ENCODE peak calls at places on chromosomes 5 and 9, in nine cellular contexts. O is A549, R is breast epithelium, Y is AG04450, Q is left ventricle myocardium inferior, U is AG09309, B is heart right ventricle, F is foreskin fibroblast, H is HFF-Myc. M is an unnamed sample.

GRCh38 chr5:76372320-76373054 is 30.6 kb upstream of the IQGAP2 start:
- DNase-seq in H (peak), R (no peak), F (peak), O (peak), Q (no peak), U (peak), Y (peak), B (no peak), M (peak)

GRCh38 chr9:113548221-113549041 is 84.9 kb downstream of the RGS3 start:
- DNase-seq in R (peak), H (no peak), F (peak), Q (peak), B (peak), O (no peak), Y (no peak), U (no peak), M (no peak)

GRCh38 chr9:121735065-121735791 is 83.8 kb downstream of the DAB2IP start:
- DNase-seq in O (peak), H (peak), F (peak), U (peak), R (no peak), Y (no peak), Q (no peak), B (no peak), M (peak)

GRCh38 chr9:70229026-70229425 is 29.8 kb upstream of the SMC5 start:
- DNase-seq in H (no peak), Y (no peak), U (no peak), R (no peak), B (peak), F (peak), O (no peak), Q (no peak), M (no peak)

GRCh38 chr9:127122176-127123151 is at the start of gene ANGPTL2:
- DNase-seq in Q (peak), R (peak), Y (peak), O (no peak), B (peak), F (peak), H (peak), U (peak), M (peak)

GRCh38 chr9:123314617-123315016 is 41.4 kb upstream of the CRB2 start:
- DNase-seq in Y (no peak), F (no peak), R (no peak), B (no peak), Q (no peak), O (no peak), U (no peak), H (no peak), M (no peak)

GRCh38 chr9:21294325-21294724 is 10.8 kb downstream of the IFNA5 start:
- DNase-seq in B (no peak), F (peak), R (no peak), Y (no peak), Q (no peak), O (peak), H (no peak), U (no peak), M (no peak)

GRCh38 chr5:95471922-95472321 is 80.8 kb downstream of the FAM81B start:
- DNase-seq in O (no peak), Y (no peak), F (peak), Q (no peak), B (no peak), H (no peak), U (peak), R (no peak), M (peak)

GRCh38 chr5:171397599-171397998 is 9.9 kb downstream of the NPM1 start:
- DNase-seq in O (no peak), R (no peak), B (no peak), U (no peak), Y (no peak), Q (no peak), F (no peak), H (no peak), M (no peak)

GRCh38 chr5:179124853-179125788 is 64.9 kb downstream of the ZNF354C start:
- DNase-seq in Q (no peak), O (no peak), U (no peak), F (no peak), B (no peak), Y (no peak), R (no peak), H (no peak), M (no peak)

GRCh38 chr5:103744159-103744558 is 181.6 kb upstream of the NUDT12 start:
- DNase-seq in Y (peak), B (no peak), H (peak), U (peak), Q (no peak), R (no peak), O (no peak), F (peak), M (peak)

GRCh38 chr9:36855443-36856315 is 178.4 kb downstream of the PAX5 start:
- DNase-seq in F (no peak), R (no peak), B (no peak), U (no peak), O (peak), Q (no peak), Y (no peak), H (no peak), M (no peak)

GRCh38 chr5:141958113-141958512 is at the start of gene PCDH12:
- DNase-seq in Q (peak), R (no peak), U (no peak), F (no peak), Y (no peak), O (no peak), H (no peak), B (peak), M (no peak)

GRCh38 chr5:147874910-147875367 is 3.6 kb upstream of the SCGB3A2 start:
- DNase-seq in Y (no peak), O (no peak), H (no peak), F (no peak), B (no peak), R (no peak), Q (no peak), U (no peak), M (no peak)

GRCh38 chr9:2228132-2228531 is 213.0 kb downstream of the SMARCA2 start:
- DNase-seq in O (peak), F (peak), B (no peak), Y (no peak), H (no peak), Q (no peak), U (no peak), R (no peak), M (no peak)

GRCh38 chr5:108729306-108729645 is 18.4 kb upstream of the FER start:
- DNase-seq in U (no peak), F (peak), Q (no peak), H (no peak), B (no peak), O (no peak), Y (no peak), R (no peak), M (no peak)

GRCh38 chr5:108728566-108729305 is 19.0 kb upstream of the FER start:
- DNase-seq in U (no peak), F (no peak), Q (no peak), R (peak), Y (no peak), O (no peak), B (no peak), H (no peak), M (no peak)

GRCh38 chr5:108727154-108727638 is 20.5 kb upstream of the FER start:
- DNase-seq in B (peak), Q (no peak), Y (no peak), R (peak), H (peak), O (no peak), U (no peak), F (peak), M (no peak)

GRCh38 chr5:108726446-108727091 is 21.1 kb upstream of the FER start:
- DNase-seq in O (no peak), H (peak), B (no peak), Q (no peak), U (no peak), Y (no peak), R (no peak), F (peak), M (no peak)

GRCh38 chr5:108727639-108728565 is 19.8 kb upstream of the FER start:
- DNase-seq in B (peak), U (peak), F (peak), O (peak), Y (peak), H (peak), R (peak), Q (peak), M (no peak)
- H3K4me3 ChIP-seq in B (peak), U (peak), F (peak), O (peak), Y (peak), H (peak), R (peak), Q (peak), M (peak)

GRCh38 chr5:10654566-10654965 is 90.7 kb downstream of the ANKRD33B start:
- DNase-seq in O (no peak), H (no peak), Y (no peak), U (no peak), B (no peak), Q (no peak), R (no peak), F (no peak), M (no peak)

GRCh38 chr5:10653751-10654400 is 90.0 kb downstream of the ANKRD33B start:
- DNase-seq in R (no peak), O (no peak), Y (no peak), Q (no peak), F (no peak), U (no peak), H (no peak), B (no peak), M (no peak)

GRCh38 chr5:10655041-10655685 is 91.3 kb downstream of the ANKRD33B start:
- DNase-seq in H (no peak), O (no peak), Q (no peak), Y (no peak), F (no peak), R (no peak), U (no peak), B (no peak), M (no peak)

GRCh38 chr5:10656176-10656830 is 92.4 kb downstream of the ANKRD33B start:
- DNase-seq in O (no peak), R (no peak), Y (no peak), Q (no peak), H (no peak), U (no peak), F (peak), B (no peak), M (no peak)

GRCh38 chr5:10655686-10656075 is 91.8 kb downstream of the ANKRD33B start:
- DNase-seq in R (no peak), Y (no peak), Q (no peak), H (no peak), F (no peak), U (no peak), B (no peak), O (no peak), M (no peak)
- TF ChIP-seq CTCF in R (no peak), Y (no peak), Q (no peak), H (no peak), F (no peak), U (no peak), B (no peak), O (no peak), M (no peak)

DNA sequence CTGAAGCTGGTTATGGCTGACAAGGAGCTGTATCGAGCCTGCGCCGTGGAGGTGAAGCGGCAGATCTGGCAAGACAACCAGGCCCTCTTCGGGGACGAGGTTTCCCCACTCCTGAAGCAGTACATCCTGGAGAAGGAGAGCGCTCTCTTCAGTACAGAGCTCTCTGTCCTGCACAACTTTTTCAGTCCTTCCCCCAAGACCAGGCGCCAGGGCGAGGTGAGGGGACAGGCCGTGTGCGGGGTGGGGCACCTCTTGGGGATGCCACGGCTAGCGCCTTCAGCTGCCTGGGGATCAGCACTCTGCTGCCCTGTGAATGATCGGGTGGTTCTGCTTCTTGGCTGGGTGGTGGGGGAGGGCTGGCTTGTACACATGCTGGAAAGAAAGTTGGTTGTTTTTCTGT is 1.7 kb downstream of the NELFB start:
- DNase-seq in F (no peak), B (no peak), R (no peak), U (no peak), Y (no peak), O (no peak), Q (no peak), H (no peak), M (no peak)
- H3K4me3 ChIP-seq in F (no peak), B (peak), R (no peak), U (no peak), Y (peak), O (no peak), Q (peak), H (peak), M (peak)

DNA sequence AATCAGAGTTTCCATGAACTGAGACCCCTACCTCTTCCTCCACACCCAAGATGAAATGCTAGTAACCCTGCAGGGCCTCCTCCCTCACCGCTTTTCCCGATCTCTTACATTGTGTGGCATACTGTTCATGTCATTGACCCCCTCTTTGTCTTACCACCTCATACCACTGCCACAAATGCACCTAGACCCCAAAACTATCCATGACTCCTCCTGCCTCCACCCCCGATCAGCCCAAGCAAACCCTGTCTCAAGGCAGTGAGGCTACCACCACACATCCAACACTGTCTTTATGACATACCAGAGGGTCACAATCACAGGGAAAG is 55.7 kb downstream of the PLAC8L1 start:
- DNase-seq in U (no peak), F (no peak), O (no peak), R (no peak), H (no peak), B (no peak), Q (no peak), Y (no peak), M (no peak)
- TF ChIP-seq CTCF in U (no peak), F (no peak), O (peak), R (no peak), H (no peak), B (no peak), Q (peak), Y (no peak), M (no peak)

GRCh38 chr9:128885376-128885775 is 3.4 kb downstream of the LRRC8A start:
- DNase-seq in R (no peak), H (no peak), U (no peak), Y (no peak), F (no peak), Q (no peak), B (no peak), O (no peak), M (no peak)
- H3K4me3 ChIP-seq in R (no peak), H (no peak), U (no peak), Y (no peak), F (no peak), Q (peak), B (no peak), O (no peak), M (no peak)

DNA sequence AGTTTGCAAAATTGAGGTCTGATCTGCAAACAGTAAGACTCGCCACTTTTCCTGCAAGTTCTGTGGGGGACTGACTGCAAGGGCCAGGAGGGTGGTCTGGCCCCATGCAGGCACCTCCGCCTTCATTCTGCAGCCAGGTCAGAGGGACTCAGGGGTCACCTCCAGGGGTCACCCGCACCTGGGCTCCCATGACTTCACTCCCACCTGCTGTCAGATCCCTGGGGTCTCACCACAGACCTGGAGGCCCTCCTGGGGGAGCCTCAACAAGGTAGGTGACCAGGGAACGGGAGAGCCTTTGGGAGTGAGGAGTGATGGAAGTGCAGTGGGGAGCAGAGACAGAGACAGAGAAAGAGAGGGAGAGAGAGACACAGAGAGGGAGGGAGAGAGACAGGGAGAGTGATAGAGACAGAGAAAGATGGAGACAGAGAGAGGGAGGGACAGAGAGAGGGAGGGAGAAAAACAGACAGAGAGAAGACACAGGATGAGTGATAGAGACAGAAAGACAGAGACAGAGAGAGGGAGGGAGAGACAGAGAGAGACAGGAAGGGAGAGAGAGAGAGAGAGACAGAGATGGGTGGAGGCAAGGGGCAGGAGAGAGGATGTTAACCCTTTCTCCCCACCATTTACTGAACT is 41.5 kb upstream of the SLC6A19 start:
- DNase-seq in U (no peak), H (no peak), R (no peak), F (no peak), Q (no peak), O (no peak), Y (no peak), B (no peak), M (no peak)
- TF ChIP-seq CTCF in U (no peak), H (no peak), R (no peak), F (no peak), Q (no peak), O (no peak), Y (no peak), B (no peak), M (no peak)

M was measured in AG04449.